ENCODE peak calls at places on chromosomes 3 and 15, in eight cellular contexts. G, H, F, I, P, O, J and Z are unnamed samples.

GRCh38 chr3:141367038-141367730 is 1.1 kb upstream of the ZBTB38 start:
- DNase-seq in G (no peak), H (no peak), F (peak), I (no peak), P (no peak), O (peak), J (no peak), Z (no peak)

GRCh38 chr3:119831941-119832371 is 50.1 kb downstream of the NR1I2 start:
- DNase-seq in G (no peak), H (no peak), F (no peak), I (no peak), P (no peak), O (peak), J (no peak), Z (no peak)

GRCh38 chr3:37624276-37624675 is 237.4 kb upstream of the CTDSPL start:
- DNase-seq in G (no peak), H (no peak), F (no peak), I (no peak), P (no peak), O (no peak), J (no peak), Z (no peak)

GRCh38 chr3:106688463-106688862 is 688.8 kb upstream of the CCDC54 start:
- DNase-seq in G (no peak), H (no peak), F (peak), I (peak), P (no peak), O (peak), J (no peak), Z (no peak)

GRCh38 chr3:151318946-151319345 is 2.3 kb upstream of the GPR87 start:
- DNase-seq in G (no peak), H (no peak), F (no peak), I (no peak), P (no peak), O (no peak), J (no peak), Z (no peak)

GRCh38 chr15:27752682-27753081 is 346.4 kb downstream of the OCA2 start:
- DNase-seq in G (no peak), H (no peak), F (no peak), I (no peak), P (no peak), O (no peak), J (no peak), Z (no peak)

GRCh38 chr3:20742903-20743302 is 556.9 kb upstream of the SGO1 start:
- DNase-seq in G (no peak), H (no peak), F (no peak), I (no peak), P (no peak), O (no peak), J (no peak), Z (no peak)

GRCh38 chr3:46071222-46071621 is 43.9 kb upstream of the XCR1 start:
- DNase-seq in G (no peak), H (no peak), F (no peak), I (no peak), P (no peak), O (no peak), J (no peak), Z (no peak)

GRCh38 chr3:109025896-109026295 is 72.2 kb upstream of the GUCA1C start:
- DNase-seq in G (no peak), H (no peak), F (no peak), I (no peak), P (no peak), O (no peak), J (no peak), Z (no peak)

GRCh38 chr3:148227534-148227933 is 470.2 kb upstream of the AGTR1 start:
- DNase-seq in G (no peak), H (no peak), F (no peak), I (no peak), P (no peak), O (peak), J (no peak), Z (no peak)

GRCh38 chr15:90463381-90463780 is 66.3 kb upstream of the CRTC3 start:
- DNase-seq in G (no peak), H (no peak), F (no peak), I (no peak), P (no peak), O (peak), J (no peak), Z (no peak)

GRCh38 chr15:90563460-90563859 is 33.7 kb downstream of the CRTC3 start:
- DNase-seq in G (no peak), H (no peak), F (no peak), I (no peak), P (no peak), O (no peak), J (no peak), Z (no peak)

GRCh38 chr15:79282371-79283251 is at the start of gene ANKRD34C:
- DNase-seq in G (no peak), H (no peak), F (no peak), I (no peak), P (no peak), O (no peak), J (no peak), Z (no peak)

GRCh38 chr3:23776352-23776891 is 29.3 kb upstream of the UBE2E1 start:
- DNase-seq in G (no peak), H (no peak), F (no peak), I (peak), P (no peak), O (peak), J (no peak), Z (no peak)

GRCh38 chr15:64901914-64902313 is 9.8 kb upstream of the ANKDD1A start:
- DNase-seq in G (no peak), H (no peak), F (no peak), I (no peak), P (no peak), O (no peak), J (no peak), Z (no peak)

GRCh38 chr3:56055616-56056350 is 412.5 kb downstream of the ERC2 start:
- DNase-seq in G (no peak), H (no peak), F (no peak), I (no peak), P (no peak), O (no peak), J (no peak), Z (no peak)

GRCh38 chr15:95291878-95292472 is 1038.5 kb upstream of the NR2F2 start:
- DNase-seq in G (no peak), H (no peak), F (peak), I (peak), P (no peak), O (peak), J (no peak), Z (no peak)